ENCODE peak calls at places on chromosomes 7 and 10, in nine cellular contexts. R is fibroblast of lung; Z is left lung; O is dorsolateral prefrontal cortex; X is heart left ventricle; D is CD8-positive, alpha-beta T cell; V is mammary epithelial cell; G is brain microvascular endothelial cell; K is AG04450. S is an unnamed sample. For H3K27me3, the result is how much of the 10 kb centered on the place peaks cover.

GRCh38 chr10:73953665-73954064 is 42.7 kb downstream of the PLAU start:
- DNase-seq in R (peak), Z (peak), O (no peak), X (no peak), D (no peak), V (peak), G (no peak), K (no peak), S (no peak)

GRCh38 chr7:77831481-77831880 is 32.9 kb downstream of the PHTF2 start:
- DNase-seq in R (no peak), Z (no peak), O (no peak), X (no peak), D (no peak), V (peak), G (no peak), K (no peak), S (no peak)

GRCh38 chr10:72308320-72308987 is 34.7 kb downstream of the DDIT4 start:
- DNase-seq in R (peak), Z (peak), O (no peak), X (peak), D (no peak), V (peak), G (peak), K (no peak), S (peak)

GRCh38 chr10:106540606-106541005 is 623.9 kb downstream of the SORCS1 start:
- DNase-seq in R (no peak), Z (no peak), O (no peak), X (no peak), D (no peak), V (peak), G (peak), K (no peak), S (no peak)

GRCh38 chr10:12961416-12961815 is 40.1 kb downstream of the CCDC3 start:
- DNase-seq in R (no peak), Z (no peak), O (no peak), X (no peak), D (no peak), V (no peak), G (no peak), K (no peak), S (no peak)

GRCh38 chr10:17456032-17456548 is 1.7 kb upstream of the ST8SIA6 start:
- DNase-seq in R (no peak), Z (no peak), O (no peak), X (no peak), D (no peak), V (no peak), G (no peak), K (no peak), S (no peak)

GRCh38 chr10:31644931-31645633 is 283.5 kb downstream of the ARHGAP12 start:
- DNase-seq in R (peak), Z (no peak), O (no peak), X (no peak), D (no peak), V (no peak), G (no peak), K (no peak), S (no peak)

GRCh38 chr7:25832456-25832855 is 319.5 kb upstream of the NFE2L3 start:
- DNase-seq in R (no peak), Z (no peak), O (no peak), X (no peak), D (no peak), V (no peak), G (no peak), K (no peak), S (no peak)

GRCh38 chr10:52488606-52489485 is 174.8 kb downstream of the DKK1 start:
- DNase-seq in R (peak), Z (no peak), O (no peak), X (no peak), D (no peak), V (peak), G (peak), K (no peak), S (no peak)

DNA sequence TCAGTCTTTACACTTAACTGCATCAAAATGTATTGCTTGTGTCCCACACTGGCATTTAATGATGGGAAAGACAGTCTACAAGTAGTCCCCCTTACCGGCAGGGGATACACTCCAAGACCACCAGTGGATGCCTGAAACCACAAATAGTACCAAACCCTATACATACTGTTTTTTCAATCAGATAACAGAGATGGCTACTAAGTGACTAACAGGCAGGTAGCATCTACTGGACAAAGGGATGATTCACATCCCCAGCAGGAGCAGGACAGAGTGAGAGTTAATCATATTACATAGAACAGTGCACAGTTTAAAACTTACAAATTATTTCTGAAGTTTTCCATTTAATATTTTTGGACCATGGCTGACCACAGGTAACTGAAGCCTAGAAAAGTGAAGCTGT is 13.2 kb downstream of the TMEM243 start:
- DNase-seq in R (no peak), Z (no peak), O (no peak), X (no peak), D (no peak), V (peak), G (peak), K (no peak), S (no peak)
- H3K27me3 ChIP-seq in R (under half), Z (under half), O (under half), X (under half), D (under half), V (under half), G (under half), K (under half), S (under half)

DNA sequence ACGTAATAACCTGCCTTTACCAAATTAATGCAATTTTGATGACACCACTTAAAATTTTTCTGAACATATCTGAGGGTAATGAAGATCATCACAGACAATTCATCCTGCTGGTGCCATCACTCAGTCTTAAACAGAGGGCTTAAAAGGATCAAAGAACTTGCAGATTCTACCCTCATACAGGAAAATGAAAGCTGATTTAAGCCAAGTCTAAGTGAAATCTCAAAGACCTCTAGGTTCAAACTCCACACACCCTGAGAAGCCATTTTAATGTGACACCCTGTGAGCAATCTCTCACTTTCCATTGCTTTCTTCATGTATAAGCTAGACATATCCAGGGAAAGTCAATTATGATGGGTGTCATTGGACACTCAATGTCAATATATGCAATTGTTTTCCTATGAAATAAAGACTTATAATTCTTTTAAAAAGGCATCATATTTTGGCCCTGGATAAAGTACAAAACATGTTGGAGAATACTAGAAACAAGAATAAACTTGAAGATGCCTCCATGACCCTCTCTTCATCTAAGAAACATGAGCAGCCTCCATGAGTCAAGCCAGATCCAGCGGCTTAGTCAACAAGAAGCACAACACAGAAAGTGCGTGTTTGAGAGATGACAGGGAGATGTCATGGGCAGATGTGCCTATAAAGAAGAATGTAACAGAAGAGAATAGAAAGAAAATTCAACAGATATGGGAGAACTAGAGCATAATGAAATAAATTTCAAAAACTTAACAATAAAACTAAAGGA is 291.9 kb downstream of the PARD3 start:
- DNase-seq in R (no peak), Z (no peak), O (no peak), X (no peak), D (no peak), V (peak), G (peak), K (no peak), S (no peak)
- TF ChIP-seq CTCF in R (no peak), Z (no peak), O (no peak), X (no peak), D (no peak), V (no peak), G (no peak), K (no peak), S (no peak)

DNA sequence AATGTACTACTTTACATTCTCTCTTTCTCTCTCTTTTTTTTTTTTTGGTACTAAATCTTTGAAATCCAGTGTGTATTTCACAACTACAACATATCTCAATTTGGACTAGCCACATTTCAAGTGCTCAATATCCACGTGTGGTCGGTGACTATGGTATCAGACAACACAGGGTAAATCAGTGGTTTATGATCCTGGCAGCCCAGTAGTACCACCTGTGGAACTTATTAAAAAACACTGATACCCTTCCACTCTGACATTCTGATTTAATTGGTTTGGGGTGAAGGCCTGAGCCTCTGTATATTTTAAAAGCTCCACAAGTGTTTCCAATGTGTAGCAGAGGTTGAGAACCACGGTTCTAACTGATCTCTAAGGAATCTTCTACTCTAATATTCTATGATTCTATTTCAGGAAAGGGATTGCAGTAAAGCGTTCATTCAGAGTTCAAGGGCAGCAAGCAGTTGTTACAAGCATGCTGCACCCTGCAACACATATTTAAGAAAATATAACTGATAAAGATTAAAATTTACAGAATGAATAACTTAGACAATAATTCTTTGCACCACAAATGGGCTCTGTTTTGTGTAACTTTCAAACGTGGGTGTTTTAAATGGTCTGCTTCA is 5.1 kb downstream of the CREB5 start:
- DNase-seq in R (no peak), Z (no peak), O (no peak), X (no peak), D (no peak), V (no peak), G (no peak), K (no peak), S (no peak)
- H3K27me3 ChIP-seq in R (under half), Z (under half), O (under half), X (under half), D (under half), V (under half), G (under half), K (under half), S (under half)

GRCh38 chr10:93357680-93358079 is 124.5 kb downstream of the MYOF start:
- DNase-seq in R (peak), Z (no peak), O (no peak), X (no peak), D (no peak), V (peak), G (no peak), K (no peak), S (no peak)

GRCh38 chr10:93356516-93356915 is 125.6 kb downstream of the MYOF start:
- DNase-seq in R (no peak), Z (no peak), O (no peak), X (no peak), D (no peak), V (no peak), G (no peak), K (no peak), S (no peak)

DNA sequence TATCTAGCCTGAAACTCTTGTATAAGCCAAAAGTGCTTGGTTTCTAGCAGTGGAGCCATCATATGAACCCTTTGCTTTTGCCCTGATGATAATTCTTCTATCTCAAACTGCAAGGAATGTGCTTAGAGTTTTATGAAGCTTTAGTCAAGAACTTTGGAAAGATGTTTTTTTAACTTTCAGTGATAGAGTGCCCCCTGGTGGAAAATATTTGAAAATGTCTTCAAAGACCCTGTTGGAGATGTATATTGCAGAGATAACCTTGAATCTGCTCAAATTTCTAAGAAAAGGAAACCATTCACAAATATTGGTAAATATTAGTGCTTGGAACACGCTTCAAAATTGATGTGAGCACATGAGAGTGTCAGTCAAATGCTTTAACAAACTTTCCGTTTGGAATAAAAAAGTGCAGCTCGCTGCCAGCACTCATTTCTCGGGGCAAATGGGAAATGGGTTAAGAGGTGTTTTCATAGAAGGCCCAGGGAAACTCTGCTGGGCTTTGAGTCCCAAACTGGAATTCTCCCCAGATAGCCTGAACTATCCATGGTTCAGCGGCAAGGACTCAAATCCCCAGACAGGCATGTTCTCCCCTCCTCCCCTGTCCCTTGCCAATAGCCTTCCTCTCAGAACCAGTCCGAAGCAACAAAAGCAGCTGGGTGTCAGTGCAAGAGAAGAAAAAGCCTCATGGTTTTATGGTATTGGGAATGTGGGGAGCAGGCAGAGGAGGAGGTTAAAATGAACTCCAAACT is 129.3 kb downstream of the MYOF start:
- DNase-seq in R (peak), Z (no peak), O (no peak), X (no peak), D (no peak), V (no peak), G (peak), K (no peak), S (no peak)
- TF ChIP-seq CTCF in R (peak), Z (peak), O (peak), X (peak), D (peak), V (peak), G (peak), K (peak), S (peak)

GRCh38 chr10:100751211-100751933 is 6.0 kb downstream of the PAX2 start:
- DNase-seq in R (no peak), Z (no peak), O (no peak), X (no peak), D (no peak), V (no peak), G (no peak), K (no peak), S (no peak)
- H3K27me3 ChIP-seq in R (half or more), Z (half or more), O (under half), X (half or more), D (under half), V (half or more), G (half or more), K (half or more), S (under half)

DNA sequence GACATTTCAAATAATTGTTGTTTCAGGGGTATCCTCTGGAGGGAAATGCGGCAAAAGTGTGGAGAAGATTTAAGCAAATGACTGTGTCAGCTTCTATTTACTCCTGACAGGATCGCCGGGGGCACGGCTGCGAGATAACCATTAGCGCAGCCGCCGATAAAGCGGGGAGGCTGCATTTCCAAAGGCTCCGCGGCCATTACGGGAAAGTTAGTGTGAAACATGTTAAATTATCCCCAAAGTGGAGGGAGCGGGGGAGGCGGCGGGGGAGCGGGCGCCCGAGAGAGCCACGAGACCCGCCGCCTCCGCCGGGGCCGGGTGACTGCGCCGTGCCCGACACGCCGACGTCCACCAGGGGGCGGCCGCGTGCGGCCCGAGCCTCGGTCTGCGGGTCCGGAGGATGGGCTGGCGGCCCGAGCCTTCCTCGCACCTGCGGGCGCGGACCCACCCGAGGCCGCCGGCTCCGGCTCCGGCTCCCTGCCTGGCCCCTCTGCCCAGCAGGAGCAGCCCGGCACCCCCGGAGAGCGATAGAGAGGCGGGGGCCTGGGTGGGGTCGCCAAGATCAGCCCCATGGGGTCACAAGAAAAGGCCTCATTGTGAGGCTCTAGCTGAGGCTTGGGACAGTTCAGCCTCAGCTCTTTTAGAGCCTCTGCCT is 74.4 kb upstream of the PAX2 start:
- DNase-seq in R (no peak), Z (no peak), O (no peak), X (no peak), D (peak), V (no peak), G (no peak), K (no peak), S (no peak)
- TF ChIP-seq CTCF in R (peak), Z (peak), O (no peak), X (peak), D (peak), V (no peak), G (peak), K (peak), S (peak)